ENCODE peak calls at places on chromosome 11, in four cellular contexts. F is choroid plexus epithelial cell, A is foreskin fibroblast, P is upper lobe of right lung. W is an unnamed sample.

GRCh38 chr11:11567862-11568650 is 53.7 kb downstream of the GALNT18 start:
- DNase-seq in F (no peak), A (peak; percentile 47), P (no peak), W (no peak)

GRCh38 chr11:6210274-6210955 is 5.1 kb downstream of the C11orf42 start:
- DNase-seq in A (peak; percentile 41), P (no peak), F (peak; percentile 14), W (no peak)

GRCh38 chr11:78961186-78961782 is 386.6 kb upstream of the NARS2 start:
- DNase-seq in F (peak; percentile 59), P (no peak), A (peak; percentile 62), W (peak; percentile 68)

GRCh38 chr11:77654770-77655434 is 17.3 kb upstream of the CLNS1A start:
- DNase-seq in A (peak; percentile 52), P (no peak), F (no peak), W (no peak)

GRCh38 chr11:129973809-129974208 is 28.8 kb downstream of the PRDM10 start:
- DNase-seq in P (peak; percentile 76), A (no peak), F (peak; percentile 46), W (peak; percentile 20)

GRCh38 chr11:134045799-134046635 is 22.9 kb upstream of the JAM3 start:
- DNase-seq in A (peak; percentile 41), F (peak; percentile 27), P (peak; percentile 53), W (peak; percentile 61)

GRCh38 chr11:34585870-34586654 is 34.8 kb upstream of the EHF start:
- DNase-seq in F (peak; percentile 78), P (no peak), A (peak; percentile 86), W (peak; percentile 66)

GRCh38 chr11:104736503-104736902 is 161.8 kb downstream of the CASP12 start:
- DNase-seq in P (no peak), A (no peak), F (no peak), W (no peak)

GRCh38 chr11:16469968-16470367 is 113.6 kb upstream of the SOX6 start:
- DNase-seq in A (no peak), F (no peak), P (no peak), W (no peak)

GRCh38 chr11:118691926-118692830 is 12.7 kb upstream of the TREH start:
- DNase-seq in A (peak; percentile 76), P (peak; percentile 56), F (peak; percentile 42), W (no peak)

GRCh38 chr11:100631316-100631715 is 55.8 kb upstream of the ARHGAP42 start:
- DNase-seq in P (no peak), A (no peak), F (no peak), W (no peak)

GRCh38 chr11:125519865-125520834 is 24.1 kb upstream of the FEZ1 start:
- DNase-seq in F (no peak), A (no peak), P (no peak), W (no peak)

GRCh38 chr11:6681949-6682348 is 1.2 kb downstream of the MRPL17 start:
- DNase-seq in F (peak; percentile 40), A (peak; percentile 44), P (no peak), W (peak; percentile 12)

GRCh38 chr11:20363500-20364411 is at the start of gene HTATIP2:
- DNase-seq in P (peak; percentile 89), A (peak; percentile 70), F (peak; percentile 33), W (peak; percentile 70)

GRCh38 chr11:135075740-135076139 is 663.7 kb upstream of the B3GAT1 start:
- DNase-seq in P (peak; percentile 86), F (peak; percentile 72), A (peak; percentile 5), W (peak; percentile 52)

GRCh38 chr11:62445314-62445740 is 26.5 kb downstream of the SCGB1A1 start:
- DNase-seq in A (no peak), P (no peak), F (no peak), W (no peak)

GRCh38 chr11:33804471-33804870 is 30.2 kb upstream of the FBXO3 start:
- DNase-seq in F (no peak), P (no peak), A (no peak), W (no peak)

GRCh38 chr11:130829801-130830562 is 86.3 kb downstream of the SNX19 start:
- DNase-seq in A (peak; percentile 41), P (no peak), F (no peak), W (no peak)

GRCh38 chr11:13534358-13534757 is 38.6 kb upstream of the PTH start:
- DNase-seq in P (no peak), F (no peak), A (no peak), W (no peak)

GRCh38 chr11:616320-617220 is 820 bp upstream of the IRF7 start:
- DNase-seq in A (no peak), F (no peak), P (no peak), W (no peak)

GRCh38 chr11:83473771-83474170 is 187.6 kb upstream of the CCDC90B start:
- DNase-seq in P (no peak), F (no peak), A (no peak), W (no peak)

GRCh38 chr11:27347949-27348879 is 14.8 kb downstream of the CCDC34 start:
- DNase-seq in P (no peak), A (no peak), F (no peak), W (peak; percentile 61)

GRCh38 chr11:72575533-72576170 is 98.6 kb downstream of the PDE2A start:
- DNase-seq in P (no peak), F (no peak), A (no peak), W (no peak)

GRCh38 chr11:3949132-3949531 is 93.7 kb downstream of the STIM1 start:
- DNase-seq in P (no peak), A (no peak), F (no peak), W (no peak)

GRCh38 chr11:91085985-91086384 is 863.1 kb upstream of the CHORDC1 start:
- DNase-seq in P (no peak), F (no peak), A (peak; percentile 2), W (no peak)

GRCh38 chr11:46047520-46047919 is 73.7 kb downstream of the PHF21A start:
- DNase-seq in A (peak; percentile 30), F (peak; percentile 44), P (no peak), W (no peak)

GRCh38 chr11:77299528-77299993 is 1.9 kb downstream of the GDPD4 start:
- DNase-seq in A (no peak), F (no peak), P (no peak), W (no peak)

GRCh38 chr11:15563054-15563453 is 448.3 kb downstream of the INSC start:
- DNase-seq in A (no peak), F (no peak), P (no peak), W (peak; percentile 73)

GRCh38 chr11:47325271-47326041 is 27.0 kb downstream of the MYBPC3 start:
- DNase-seq in P (no peak), A (no peak), F (no peak), W (no peak)

GRCh38 chr11:12199231-12199948 is 89.0 kb downstream of the MICAL2 start:
- DNase-seq in F (no peak), A (no peak), P (peak; percentile 63), W (no peak)

GRCh38 chr11:105000167-105000566 is 22.8 kb downstream of the CASP5 start:
- DNase-seq in P (no peak), F (peak; percentile 26), A (peak; percentile 17), W (peak; percentile 9)

GRCh38 chr11:118791961-118792578 is 1.1 kb upstream of the DDX6 start:
- DNase-seq in A (peak; percentile 41), F (peak; percentile 25), P (peak; percentile 77), W (peak; percentile 47)

GRCh38 chr11:35682230-35683195 is 19.9 kb downstream of the TRIM44 start:
- DNase-seq in P (no peak), F (peak; percentile 46), A (peak; percentile 40), W (peak; percentile 41)

GRCh38 chr11:93537767-93538261 is 5.4 kb downstream of the SMCO4 start:
- DNase-seq in P (peak; percentile 83), F (peak; percentile 58), A (peak; percentile 33), W (no peak)
- H3K4me3 ChIP-seq in P (peak overlapping the region; percentile 14), F (no peak overlapping the region), A (no peak overlapping the region), W (no peak overlapping the region)

GRCh38 chr11:60950933-60951610 is 904 bp downstream of the SLC15A3 start:
- DNase-seq in F (peak; percentile 17), A (peak; percentile 27), P (peak; percentile 79), W (peak; percentile 57)
- H3K4me3 ChIP-seq in F (peak overlapping the region; percentile 57), A (peak overlapping the region; percentile 44), P (peak overlapping the region; percentile 62), W (peak overlapping the region; percentile 33)

DNA sequence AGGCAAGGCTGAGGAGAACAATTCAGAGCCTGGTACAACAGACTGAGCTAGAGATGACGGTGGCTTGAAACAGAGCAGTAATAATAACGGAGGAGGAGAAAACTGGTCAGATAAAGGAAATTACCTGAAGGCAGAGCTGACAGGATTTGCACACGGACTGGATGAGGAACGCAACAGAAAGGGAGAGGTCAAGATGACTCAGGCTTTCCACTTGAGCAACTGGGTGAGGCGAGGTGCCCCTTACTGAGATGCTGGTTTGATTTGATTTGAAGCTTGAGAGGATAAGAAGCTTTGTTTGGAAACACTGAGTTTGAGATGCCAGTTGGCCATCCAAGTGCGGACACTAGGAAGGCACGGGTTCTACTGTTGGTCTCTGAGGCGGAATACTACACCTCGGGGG is 35.4 kb upstream of the NRIP3 start:
- DNase-seq in P (no peak), A (no peak), F (peak; percentile 72), W (no peak)
- H3K4me3 ChIP-seq in P (no peak overlapping the region), A (no peak overlapping the region), F (no peak overlapping the region), W (no peak overlapping the region)

GRCh38 chr11:1852271-1852877 is 510 bp upstream of the LSP1 start:
- DNase-seq in F (no peak), A (no peak), P (no peak), W (no peak)

GRCh38 chr11:1854132-1854948 is 1.5 kb downstream of the LSP1 start:
- DNase-seq in A (no peak), P (no peak), F (no peak), W (no peak)

GRCh38 chr11:1853376-1854131 is 670 bp downstream of the LSP1 start:
- DNase-seq in A (no peak), P (no peak), F (no peak), W (no peak)

GRCh38 chr11:1852885-1853284 is at the start of gene LSP1:
- DNase-seq in A (no peak), P (peak; percentile 80), F (no peak), W (no peak)

GRCh38 chr11:1851437-1852180 is 1.3 kb upstream of the LSP1 start:
- DNase-seq in P (no peak), A (no peak), F (no peak), W (no peak)
- H3K4me3 ChIP-seq in P (no peak overlapping the region), A (no peak overlapping the region), F (no peak overlapping the region), W (no peak overlapping the region)

W was measured in neural progenitor cell.